ENCODE peak calls at places on chromosomes 6 and 20, in seven cellular contexts. S is tibial artery; T is H9; D is upper lobe of left lung; Y is tibial nerve; W is colonic mucosa; Z is CD4-positive, CD25-positive, alpha-beta regulatory T cell. F is an unnamed sample.

GRCh38 chr20:3072530-3073250 is 1.3 kb downstream of the OXT start:
- DNase-seq in S (no peak), T (no peak), D (peak; percentile 63), Y (no peak), W (no peak), Z (no peak), F (no peak)

GRCh38 chr6:42255050-42255449 is 37.4 kb upstream of the MRPS10 start:
- DNase-seq in S (no peak), T (no peak), D (no peak), Y (no peak), W (no peak), Z (no peak), F (no peak)

GRCh38 chr6:29011276-29011734 is 6.2 kb upstream of the ZNF311 start:
- DNase-seq in S (no peak), T (peak; percentile 75), D (peak; percentile 73), Y (peak; percentile 26), W (no peak), Z (peak; percentile 18), F (peak; percentile 33)

GRCh38 chr6:33410711-33411631 is at the start of gene PHF1:
- DNase-seq in S (no peak), T (no peak), D (peak; percentile 94), Y (peak; percentile 31), W (peak; percentile 67), Z (no peak), F (no peak)

GRCh38 chr20:37194616-37195015 is 15.3 kb upstream of the MROH8 start:
- DNase-seq in S (no peak), T (no peak), D (no peak), Y (no peak), W (no peak), Z (no peak), F (no peak)

GRCh38 chr6:28675600-28675999 is 149.9 kb downstream of the GPX5 start:
- DNase-seq in S (no peak), T (no peak), D (no peak), Y (no peak), W (no peak), Z (no peak), F (no peak)

GRCh38 chr6:89992818-89993217 is 98.5 kb downstream of the GJA10 start:
- DNase-seq in S (no peak), T (no peak), D (no peak), Y (no peak), W (no peak), Z (no peak), F (no peak)

GRCh38 chr20:37711001-37711400 is 17.2 kb downstream of the CTNNBL1 start:
- DNase-seq in S (no peak), T (no peak), D (no peak), Y (no peak), W (no peak), Z (no peak), F (no peak)

GRCh38 chr20:33868571-33868970 is 57.4 kb downstream of the CHMP4B start:
- DNase-seq in S (no peak), T (no peak), D (no peak), Y (no peak), W (no peak), Z (no peak), F (no peak)

GRCh38 chr6:13702809-13703302 is 8.8 kb downstream of the RANBP9 start:
- DNase-seq in S (no peak), T (no peak), D (no peak), Y (no peak), W (no peak), Z (no peak), F (no peak)

GRCh38 chr6:3336859-3337515 is 78.2 kb downstream of the PSMG4 start:
- DNase-seq in S (no peak), T (no peak), D (no peak), Y (no peak), W (peak; percentile 47), Z (no peak), F (no peak)

GRCh38 chr6:32763417-32763816 is at the start of gene HLA-DQB2:
- DNase-seq in S (no peak), T (no peak), D (no peak), Y (no peak), W (no peak), Z (no peak), F (no peak)

GRCh38 chr6:84926756-84927155 is 162.4 kb upstream of the TBX18 start:
- DNase-seq in S (no peak), T (no peak), D (no peak), Y (no peak), W (no peak), Z (no peak), F (no peak)

GRCh38 chr20:57372581-57373350 is 18.4 kb upstream of the RBM38 start:
- DNase-seq in S (no peak), T (no peak), D (peak; percentile 66), Y (no peak), W (no peak), Z (no peak), F (no peak)

GRCh38 chr20:3162080-3162611 is 2.5 kb upstream of the FASTKD5 start:
- DNase-seq in S (no peak), T (no peak), D (no peak), Y (no peak), W (no peak), Z (no peak), F (no peak)

GRCh38 chr20:58542411-58543095 is 27.4 kb upstream of the APCDD1L start:
- DNase-seq in S (no peak), T (no peak), D (peak; percentile 33), Y (no peak), W (no peak), Z (no peak), F (no peak)

GRCh38 chr6:39731565-39731964 is 6.4 kb upstream of the KIF6 start:
- DNase-seq in S (no peak), T (peak; percentile 51), D (no peak), Y (no peak), W (no peak), Z (no peak), F (no peak)

GRCh38 chr20:21767200-21767738 is 61.8 kb downstream of the PAX1 start:
- DNase-seq in S (no peak), T (no peak), D (no peak), Y (no peak), W (no peak), Z (no peak), F (no peak)

GRCh38 chr6:90545450-90545849 is 41.4 kb downstream of the MAP3K7 start:
- DNase-seq in S (no peak), T (no peak), D (no peak), Y (no peak), W (no peak), Z (no peak), F (no peak)

GRCh38 chr6:108005961-108006360 is 48.0 kb upstream of the SEC63 start:
- DNase-seq in S (no peak), T (no peak), D (no peak), Y (no peak), W (no peak), Z (no peak), F (no peak)

GRCh38 chr6:41895300-41896233 is at the start of gene USP49:
- DNase-seq in S (peak; percentile 92), T (peak; percentile 93), D (peak; percentile 98), Y (peak; percentile 86), W (peak; percentile 92), Z (peak; percentile 88), F (peak; percentile 89)

GRCh38 chr6:39088331-39088730 is 26.7 kb downstream of the SAYSD1 start:
- DNase-seq in S (no peak), T (peak; percentile 84), D (no peak), Y (peak; percentile 36), W (no peak), Z (no peak), F (no peak)

GRCh38 chr6:2579241-2579761 is 171.4 kb downstream of the MYLK4 start:
- DNase-seq in S (no peak), T (no peak), D (peak; percentile 89), Y (no peak), W (no peak), Z (no peak), F (no peak)

GRCh38 chr6:134233180-134233579 is 84.7 kb downstream of the SGK1 start:
- DNase-seq in S (no peak), T (no peak), D (no peak), Y (no peak), W (no peak), Z (no peak), F (no peak)

GRCh38 chr6:5151955-5152401 is 66.8 kb downstream of the PPP1R3G start:
- DNase-seq in S (no peak), T (no peak), D (no peak), Y (no peak), W (no peak), Z (no peak), F (no peak)

GRCh38 chr6:11766589-11767450 is 11.8 kb downstream of the ADTRP start:
- DNase-seq in S (peak; percentile 79), T (no peak), D (no peak), Y (no peak), W (no peak), Z (no peak), F (no peak)

GRCh38 chr6:75818061-75818855 is 69.2 kb downstream of the MYO6 start:
- DNase-seq in S (no peak), T (no peak), D (no peak), Y (no peak), W (no peak), Z (no peak), F (no peak)

DNA sequence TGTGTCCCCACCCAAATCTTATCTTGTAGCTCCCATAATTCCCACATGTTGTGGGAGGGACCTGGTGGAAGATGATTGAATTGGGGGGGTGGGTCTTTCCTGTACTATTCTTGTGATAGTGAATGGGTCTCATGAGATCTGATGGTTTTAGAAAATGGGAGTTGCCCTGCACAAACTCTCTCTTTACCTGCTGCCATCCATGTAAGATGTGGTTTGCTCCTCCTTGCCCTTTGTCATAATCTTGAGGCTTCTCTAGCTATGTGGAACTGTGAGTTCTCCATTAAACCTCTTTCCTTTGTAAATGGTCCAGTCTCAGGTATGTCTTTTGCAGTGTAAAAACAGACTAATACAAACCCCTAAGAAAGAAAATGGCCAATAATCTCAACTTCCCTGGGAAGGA is 16.1 kb upstream of the SRPK1 start:
- DNase-seq in S (no peak), T (no peak), D (no peak), Y (no peak), W (no peak), Z (no peak), F (no peak)
- H3K9me3 ChIP-seq in S (no peaks in the 10 kb centered on the region), T (peaks cover 4% of the 10 kb centered on the region), D (no peaks in the 10 kb centered on the region), Y (no peaks in the 10 kb centered on the region), W (no peaks in the 10 kb centered on the region), Z (no peaks in the 10 kb centered on the region), F (no peaks in the 10 kb centered on the region)

GRCh38 chr20:61990484-61990883 is 75.2 kb downstream of the TAF4 start:
- DNase-seq in S (no peak), T (no peak), D (no peak), Y (no peak), W (no peak), Z (no peak), F (no peak)
- H3K9me3 ChIP-seq in S (peaks cover 12% of the 10 kb centered on the region), T (peaks cover 7% of the 10 kb centered on the region), D (peaks cover 7% of the 10 kb centered on the region), Y (no peaks in the 10 kb centered on the region), W (no peaks in the 10 kb centered on the region), Z (peaks cover 13% of the 10 kb centered on the region), F (no peaks in the 10 kb centered on the region)

GRCh38 chr20:24863356-24863755 is 85.7 kb upstream of the CST7 start:
- DNase-seq in S (no peak), T (no peak), D (no peak), Y (no peak), W (no peak), Z (no peak), F (no peak)
- H3K9me3 ChIP-seq in S (peaks cover 4% of the 10 kb centered on the region), T (peaks cover 23% of the 10 kb centered on the region), D (peaks cover 12% of the 10 kb centered on the region), Y (no peaks in the 10 kb centered on the region), W (no peaks in the 10 kb centered on the region), Z (peaks cover 8% of the 10 kb centered on the region), F (no peaks in the 10 kb centered on the region)

GRCh38 chr20:56091635-56092180 is 86.4 kb upstream of the CBLN4 start:
- DNase-seq in S (no peak), T (no peak), D (no peak), Y (no peak), W (no peak), Z (no peak), F (no peak)

GRCh38 chr20:56094228-56094627 is 88.9 kb upstream of the CBLN4 start:
- DNase-seq in S (no peak), T (no peak), D (no peak), Y (no peak), W (no peak), Z (no peak), F (no peak)

GRCh38 chr20:56088381-56088780 is 83.1 kb upstream of the CBLN4 start:
- DNase-seq in S (no peak), T (no peak), D (no peak), Y (no peak), W (no peak), Z (no peak), F (no peak)
- H3K9me3 ChIP-seq in S (no peaks in the 10 kb centered on the region), T (peaks cover 53% of the 10 kb centered on the region), D (no peaks in the 10 kb centered on the region), Y (no peaks in the 10 kb centered on the region), W (no peaks in the 10 kb centered on the region), Z (peaks cover 3% of the 10 kb centered on the region), F (no peaks in the 10 kb centered on the region)

F was measured in T-helper 17 cell.